ENCODE peak calls at places on chromosome 21, in ten cellular contexts. B is MCF 10A; N is NCI-H1092 treated with DMSO at 0.1 percent for 48 hours; M is H4; Q is amniotic stem cell; O is fibroblast of pulmonary artery; G is upper lobe of right lung; E is naive thymus-derived CD4-positive, alpha-beta T cell; H is GM20000; T is AG09319. I is an unnamed sample.

GRCh38 chr21:15204887-15205286 is 140.1 kb upstream of the NRIP1 start:
- DNase-seq in B (no peak), N (no peak), M (no peak), Q (no peak), O (no peak), G (no peak), E (no peak), H (no peak), T (no peak), I (no peak)

GRCh38 chr21:43290529-43291346 is 121.9 kb downstream of the CRYAA start:
- DNase-seq in B (no peak), N (peak), M (no peak), Q (no peak), O (no peak), G (peak), E (no peak), H (peak), T (no peak), I (no peak)

GRCh38 chr21:39349211-39350093 is 564 bp upstream of the HMGN1 start:
- DNase-seq in B (peak), N (peak), M (peak), Q (peak), O (peak), G (peak), E (peak), H (peak), T (peak), I (peak)

GRCh38 chr21:17679002-17679600 is 66.4 kb upstream of the BTG3 start:
- DNase-seq in B (peak), N (peak), M (peak), Q (peak), O (peak), G (no peak), E (peak), H (peak), T (peak), I (no peak)

GRCh38 chr21:23853796-23854379 is 1753.4 kb downstream of the MRPL39 start:
- DNase-seq in B (peak), N (peak), M (peak), Q (peak), O (peak), G (no peak), E (no peak), H (peak), T (no peak), I (no peak)

GRCh38 chr21:42684109-42684916 is 30.9 kb downstream of the PDE9A start:
- DNase-seq in B (peak), N (no peak), M (peak), Q (no peak), O (no peak), G (peak), E (peak), H (no peak), T (no peak), I (no peak)

GRCh38 chr21:37915941-37916794 is at the start of gene KCNJ6:
- DNase-seq in B (peak), N (peak), M (no peak), Q (peak), O (peak), G (peak), E (no peak), H (no peak), T (no peak), I (no peak)

GRCh38 chr21:29279531-29279930 is 19.2 kb upstream of the BACH1 start:
- DNase-seq in B (no peak), N (no peak), M (no peak), Q (no peak), O (no peak), G (no peak), E (no peak), H (no peak), T (no peak), I (no peak)

GRCh38 chr21:33028759-33029511 is 3.2 kb downstream of the OLIG2 start:
- DNase-seq in B (no peak), N (no peak), M (no peak), Q (no peak), O (no peak), G (no peak), E (no peak), H (peak), T (no peak), I (peak)

GRCh38 chr21:18663663-18664062 is 260.1 kb upstream of the TMPRSS15 start:
- DNase-seq in B (no peak), N (no peak), M (no peak), Q (no peak), O (no peak), G (no peak), E (no peak), H (no peak), T (no peak), I (peak)

GRCh38 chr21:44299458-44300261 is at the start of gene PFKL:
- DNase-seq in B (peak), N (peak), M (peak), Q (peak), O (peak), G (peak), E (peak), H (peak), T (no peak), I (peak)

GRCh38 chr21:27761623-27762022 is 794.7 kb upstream of the ADAMTS5 start:
- DNase-seq in B (no peak), N (no peak), M (no peak), Q (no peak), O (no peak), G (no peak), E (no peak), H (no peak), T (no peak), I (no peak)

GRCh38 chr21:31343030-31343510 is 991 bp downstream of the TIAM1 start:
- DNase-seq in B (no peak), N (no peak), M (no peak), Q (no peak), O (no peak), G (no peak), E (no peak), H (no peak), T (no peak), I (no peak)